ENCODE peak calls at places on chromosomes 4 and X, in ten cellular contexts. J, U, L, F, B, Y, V, X, W and Q are unnamed samples.
A peak's percentile ranks its signal among the peaks of the same experiment; 100 is the strongest.

GRCh38 chrX:97126020-97126419 is 242.3 kb downstream of the RPA4 start:
- DNase-seq in J (no peak), U (peak; percentile 42), L (no peak), F (no peak), B (no peak), Y (no peak), V (no peak), X (no peak), W (no peak), Q (no peak)

GRCh38 chr4:150609131-150609530 is 27.2 kb downstream of the MAB21L2 start:
- DNase-seq in J (no peak), U (peak; percentile 13), L (no peak), F (no peak), B (no peak), Y (no peak), V (no peak), X (no peak), W (no peak), Q (no peak)

GRCh38 chrX:46791927-46792825 is 33.3 kb upstream of the SLC9A7 start:
- DNase-seq in J (no peak), U (peak; percentile 97), L (peak; percentile 63), F (no peak), B (peak; percentile 44), Y (no peak), V (no peak), X (peak; percentile 59), W (no peak), Q (peak; percentile 41)

GRCh38 chr4:18100657-18101056 is 79.1 kb upstream of the LCORL start:
- DNase-seq in J (no peak), U (no peak), L (no peak), F (no peak), B (no peak), Y (no peak), V (no peak), X (no peak), W (no peak), Q (no peak)

GRCh38 chrX:102043380-102043779 is 82.1 kb upstream of the TCEAL2 start:
- DNase-seq in J (no peak), U (no peak), L (no peak), F (no peak), B (no peak), Y (no peak), V (no peak), X (no peak), W (no peak), Q (no peak)

GRCh38 chr4:123856689-123857545 is 460.3 kb downstream of the SPRY1 start:
- DNase-seq in J (no peak), U (peak; percentile 54), L (no peak), F (no peak), B (peak; percentile 72), Y (no peak), V (peak; percentile 23), X (peak; percentile 53), W (peak; percentile 57), Q (no peak)

GRCh38 chr4:30989508-30989907 is 269.3 kb downstream of the PCDH7 start:
- DNase-seq in J (no peak), U (no peak), L (no peak), F (no peak), B (no peak), Y (no peak), V (no peak), X (no peak), W (no peak), Q (no peak)

GRCh38 chrX:42028113-42028512 is 104.8 kb upstream of the CASK start:
- DNase-seq in J (no peak), U (no peak), L (no peak), F (no peak), B (peak; percentile 11), Y (no peak), V (no peak), X (no peak), W (no peak), Q (no peak)

GRCh38 chrX:1391370-1391706 is 575 bp downstream of the SLC25A6 start:
- DNase-seq in J (no peak), U (no peak), L (no peak), F (no peak), B (peak; percentile 97), Y (no peak), V (peak; percentile 87), X (no peak), W (peak; percentile 97), Q (no peak)

GRCh38 chr4:28277931-28278330 is 1417.3 kb downstream of the STIM2 start:
- DNase-seq in J (no peak), U (no peak), L (no peak), F (no peak), B (peak; percentile 24), Y (no peak), V (no peak), X (no peak), W (no peak), Q (no peak)

GRCh38 chr4:153146031-153146430 is 58.2 kb upstream of the TRIM2 start:
- DNase-seq in J (no peak), U (peak; percentile 31), L (no peak), F (no peak), B (no peak), Y (no peak), V (no peak), X (no peak), W (no peak), Q (no peak)

GRCh38 chrX:124940536-124940935 is 379.1 kb upstream of the TEX13C start:
- DNase-seq in J (no peak), U (no peak), L (no peak), F (no peak), B (no peak), Y (no peak), V (no peak), X (no peak), W (no peak), Q (no peak)

GRCh38 chr4:16225139-16225538 is 1.1 kb downstream of the TAPT1 start:
- DNase-seq in J (no peak), U (peak; percentile 55), L (no peak), F (no peak), B (no peak), Y (no peak), V (no peak), X (no peak), W (no peak), Q (peak; percentile 34)

GRCh38 chrX:39859991-39860861 is 237.5 kb downstream of the BCOR start:
- DNase-seq in J (no peak), U (peak; percentile 92), L (peak; percentile 27), F (peak; percentile 17), B (peak; percentile 65), Y (peak; percentile 53), V (peak; percentile 17), X (no peak), W (no peak), Q (peak; percentile 47)

GRCh38 chrX:118348186-118348810 is 2.4 kb downstream of the WDR44 start:
- DNase-seq in J (no peak), U (no peak), L (no peak), F (no peak), B (no peak), Y (no peak), V (no peak), X (no peak), W (no peak), Q (no peak)

GRCh38 chr4:94489075-94489474 is 37.3 kb downstream of the PDLIM5 start:
- DNase-seq in J (no peak), U (no peak), L (no peak), F (no peak), B (no peak), Y (no peak), V (no peak), X (no peak), W (no peak), Q (no peak)

GRCh38 chr4:7631288-7631633 is 196.5 kb upstream of the PSAPL1 start:
- DNase-seq in J (no peak), U (no peak), L (no peak), F (no peak), B (no peak), Y (no peak), V (no peak), X (no peak), W (no peak), Q (no peak)
- H3K27ac ChIP-seq in J (no peak overlapping the region), U (peak overlapping the region; percentile 48), L (no peak overlapping the region), F (no peak overlapping the region), B (no peak overlapping the region), Y (no peak overlapping the region), V (no peak overlapping the region), X (no peak overlapping the region), W (no peak overlapping the region), Q (no peak overlapping the region)

GRCh38 chrX:45472968-45473367 is 272.3 kb upstream of the DIPK2B start:
- DNase-seq in J (no peak), U (peak; percentile 70), L (no peak), F (no peak), B (no peak), Y (no peak), V (no peak), X (no peak), W (no peak), Q (no peak)
- H3K4me3 ChIP-seq in J (no peak overlapping the region), U (no peak overlapping the region), L (no peak overlapping the region), F (no peak overlapping the region), B (no peak overlapping the region), Y (no peak overlapping the region), V (no peak overlapping the region), X (no peak overlapping the region), W (no peak overlapping the region), Q (no peak overlapping the region)

GRCh38 chr4:183905593-183906485 is 732 bp downstream of the STOX2 start:
- DNase-seq in J (peak; percentile 67), U (peak; percentile 45), L (no peak), F (peak; percentile 70), B (peak; percentile 50), Y (no peak), V (peak; percentile 67), X (peak; percentile 51), W (peak; percentile 65), Q (no peak)
- H3K27ac ChIP-seq in J (no peak overlapping the region), U (no peak overlapping the region), L (no peak overlapping the region), F (peak overlapping the region; percentile 90), B (peak overlapping the region; percentile 28), Y (no peak overlapping the region), V (peak overlapping the region; percentile 75), X (no peak overlapping the region), W (peak overlapping the region; percentile 78), Q (no peak overlapping the region)

GRCh38 chr4:89639395-89639794 is 197.6 kb downstream of the SNCA start:
- DNase-seq in J (no peak), U (no peak), L (no peak), F (no peak), B (no peak), Y (no peak), V (no peak), X (no peak), W (no peak), Q (no peak)

GRCh38 chr4:89640620-89641366 is 196.2 kb downstream of the SNCA start:
- DNase-seq in J (peak; percentile 65), U (peak; percentile 63), L (peak; percentile 68), F (peak; percentile 5), B (peak; percentile 87), Y (no peak), V (peak; percentile 79), X (no peak), W (no peak), Q (peak; percentile 30)

GRCh38 chr4:89645512-89645911 is 191.4 kb downstream of the SNCA start:
- DNase-seq in J (no peak), U (no peak), L (no peak), F (no peak), B (no peak), Y (no peak), V (no peak), X (no peak), W (no peak), Q (no peak)

DNA sequence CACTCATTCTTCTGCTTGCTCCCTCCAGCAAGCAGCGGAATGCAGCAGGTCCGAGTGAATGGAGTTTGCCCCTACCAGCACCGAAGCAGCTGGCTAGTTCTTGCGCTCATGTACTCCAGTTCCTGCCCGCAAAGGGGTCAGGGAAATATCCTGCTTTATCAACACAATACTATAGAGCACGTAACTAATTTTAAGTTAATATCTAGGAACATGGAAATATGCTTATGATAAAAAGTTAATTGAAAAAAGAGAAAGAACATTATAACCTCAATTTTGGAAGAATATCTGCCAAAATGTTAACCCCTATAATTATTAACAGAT is 195.6 kb downstream of the SNCA start:
- DNase-seq in J (no peak), U (no peak), L (no peak), F (no peak), B (no peak), Y (no peak), V (no peak), X (no peak), W (no peak), Q (no peak)
- H3K4me3 ChIP-seq in J (no peak overlapping the region), U (peak overlapping the region; percentile 29), L (peak overlapping the region; percentile 23), F (peak overlapping the region; percentile 21), B (no peak overlapping the region), Y (no peak overlapping the region), V (peak overlapping the region; percentile 9), X (no peak overlapping the region), W (no peak overlapping the region), Q (no peak overlapping the region)